ENCODE peak calls at places on chromosomes 4 and X, in four cellular contexts. E, O, J and Q are unnamed samples.

GRCh38 chr4:88705805-88706518 is 8.3 kb upstream of the NAP1L5 start:
- DNase-seq in O (peak; percentile 60), J (no peak), E (peak; percentile 35), Q (peak; percentile 58)

GRCh38 chr4:117588771-117589170 is 445.5 kb upstream of the NDST3 start:
- DNase-seq in O (no peak), E (no peak), J (no peak), Q (no peak)

GRCh38 chrX:19902110-19902509 is 14.7 kb upstream of the SH3KBP1 start:
- DNase-seq in E (no peak), O (peak; percentile 50), J (no peak), Q (peak; percentile 79)

GRCh38 chrX:101407748-101408529 is at the start of the genes GLA and HNRNPH2:
- DNase-seq in E (peak; percentile 98), O (peak; percentile 99), J (peak; percentile 76), Q (peak; percentile 99)

GRCh38 chr4:20368926-20369325 is 117.2 kb downstream of the SLIT2 start:
- DNase-seq in J (no peak), O (peak; percentile 31), E (no peak), Q (peak; percentile 91)

GRCh38 chr4:140637836-140638235 is 69.1 kb upstream of the UCP1 start:
- DNase-seq in J (no peak), O (peak; percentile 39), E (peak; percentile 21), Q (peak; percentile 10)

GRCh38 chrX:397575-397974 is 10.9 kb upstream of the PPP2R3B start:
- DNase-seq in O (peak; percentile 79), J (no peak), E (peak; percentile 73), Q (peak; percentile 73)

GRCh38 chrX:40164751-40165150 is 67.0 kb upstream of the BCOR start:
- DNase-seq in J (no peak), O (no peak), E (no peak), Q (no peak)

GRCh38 chr4:126718161-126718560 is 914.6 kb upstream of the INTU start:
- DNase-seq in O (peak; percentile 11), E (no peak), J (no peak), Q (no peak)

GRCh38 chr4:153781717-153782416 is 7.0 kb downstream of the SFRP2 start:
- DNase-seq in E (no peak), O (peak; percentile 43), J (no peak), Q (peak; percentile 80)

GRCh38 chrX:15956684-15957083 is 102.1 kb upstream of the AP1S2 start:
- DNase-seq in E (no peak), O (peak; percentile 39), J (no peak), Q (no peak)

GRCh38 chr4:41256740-41257256 is at the start of gene UCHL1:
- DNase-seq in J (no peak), E (peak; percentile 62), O (peak; percentile 80), Q (peak; percentile 79)

GRCh38 chr4:40719008-40719623 is 30.6 kb upstream of the NSUN7 start:
- DNase-seq in E (peak; percentile 26), O (peak; percentile 68), J (no peak), Q (peak; percentile 69)

GRCh38 chr4:104490770-104491395 is 3.8 kb downstream of the CXXC4 start:
- DNase-seq in O (peak; percentile 28), E (peak; percentile 39), J (peak; percentile 24), Q (peak; percentile 27)

GRCh38 chr4:170057851-170058250 is 31.7 kb upstream of the MFAP3L start:
- DNase-seq in O (no peak), J (no peak), E (no peak), Q (no peak)

GRCh38 chrX:110251961-110252360 is 65.9 kb downstream of the AMMECR1 start:
- DNase-seq in J (no peak), O (no peak), E (no peak), Q (no peak)

GRCh38 chrX:110248582-110248981 is 69.3 kb downstream of the AMMECR1 start:
- DNase-seq in J (no peak), E (no peak), O (no peak), Q (no peak)

GRCh38 chrX:110244951-110245480 is 72.9 kb downstream of the AMMECR1 start:
- DNase-seq in E (no peak), O (no peak), J (no peak), Q (peak; percentile 32)

GRCh38 chrX:110250847-110251246 is 67.0 kb downstream of the AMMECR1 start:
- DNase-seq in J (no peak), O (no peak), E (no peak), Q (no peak)
- TF ChIP-seq CTCF in J (no peak), O (no peak), E (no peak), Q (no peak)

GRCh38 chrX:10014462-10015373 is 47.6 kb downstream of the CLDN34 start:
- DNase-seq in E (peak; percentile 87), O (peak; percentile 89), J (peak; percentile 68), Q (peak; percentile 91)
- H3K4me3 ChIP-seq in E (peak overlapping the region; percentile 83), O (peak overlapping the region; percentile 56), J (peak overlapping the region; percentile 49), Q (peak overlapping the region; percentile 65)

DNA sequence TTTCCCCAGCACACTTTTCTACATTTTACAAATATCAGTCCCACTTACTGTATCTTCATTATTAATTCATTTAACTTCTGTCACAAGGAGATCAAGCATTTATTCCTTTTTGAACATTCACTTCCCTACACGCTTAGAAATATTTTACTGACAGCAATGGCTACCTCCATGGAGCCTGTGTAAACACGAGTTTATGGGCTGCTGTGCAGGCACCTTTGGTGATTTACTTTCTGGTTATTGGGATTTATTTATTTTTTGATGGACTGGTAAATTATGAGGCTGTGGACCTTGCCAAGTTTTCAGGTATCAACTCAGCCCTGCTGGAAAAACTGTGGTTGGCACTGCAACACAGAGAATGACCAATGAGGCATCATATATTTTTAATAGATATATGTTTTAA is 45.4 kb upstream of the PAQR3 start:
- DNase-seq in O (no peak), J (no peak), E (no peak), Q (no peak)
- TF ChIP-seq CTCF in O (no peak), J (no peak), E (no peak), Q (no peak)

GRCh38 chr4:47031011-47031678 is at the start of gene GABRB1:
- DNase-seq in O (peak; percentile 57), J (no peak), E (peak; percentile 62), Q (peak; percentile 11)

GRCh38 chr4:47032405-47033106 is 1.2 kb downstream of the GABRB1 start:
- DNase-seq in E (peak; percentile 38), O (peak; percentile 54), J (no peak), Q (peak; percentile 4)

DNA sequence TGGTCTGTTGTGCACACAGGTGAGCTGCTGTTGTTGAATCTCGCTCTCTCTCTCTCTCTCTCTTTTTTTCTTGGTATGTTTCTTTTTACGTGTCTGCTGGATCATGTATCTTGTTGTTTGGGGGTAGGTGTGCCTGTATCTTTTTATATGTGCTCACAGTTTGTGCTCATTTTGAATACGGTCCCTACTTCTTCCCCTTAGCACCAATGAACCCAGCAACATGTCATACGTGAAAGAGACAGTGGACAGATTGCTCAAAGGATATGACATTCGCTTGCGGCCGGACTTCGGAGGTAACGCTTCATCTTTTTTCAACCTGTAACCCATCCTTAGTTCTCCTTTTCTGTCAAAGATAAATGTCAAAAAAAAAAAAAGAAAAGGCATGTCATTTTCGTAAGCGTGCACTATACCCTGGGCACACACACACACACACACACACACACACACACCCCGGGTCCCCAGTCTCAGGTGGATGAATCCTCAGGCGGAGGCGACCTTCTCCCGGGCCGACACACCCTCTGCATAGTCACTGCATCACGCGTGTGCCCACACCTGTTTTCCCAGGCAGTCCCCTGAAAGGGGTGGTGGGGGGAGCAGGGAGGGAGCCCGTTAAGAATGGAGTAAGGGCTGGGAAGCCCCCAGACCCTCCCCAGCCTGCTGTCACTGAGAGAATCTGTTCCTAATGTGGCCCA is 492 bp downstream of the GABRB1 start:
- DNase-seq in E (no peak), J (no peak), O (no peak), Q (no peak)
- H3K4me3 ChIP-seq in E (peak overlapping the region; percentile 30), J (peak overlapping the region; percentile 29), O (peak overlapping the region; percentile 42), Q (peak overlapping the region; percentile 11)

GRCh38 chr4:87216469-87216868 is 3.9 kb downstream of the KLHL8 start:
- DNase-seq in J (no peak), E (no peak), O (peak; percentile 28), Q (no peak)

GRCh38 chr4:87224036-87224923 is 3.9 kb upstream of the KLHL8 start:
- DNase-seq in E (no peak), J (no peak), O (no peak), Q (no peak)

GRCh38 chr4:87219648-87220093 is 747 bp downstream of the KLHL8 start:
- DNase-seq in O (peak; percentile 48), J (peak; percentile 33), E (no peak), Q (peak; percentile 35)

GRCh38 chr4:87220094-87220831 is at the start of gene KLHL8:
- DNase-seq in J (peak; percentile 87), O (peak; percentile 83), E (peak; percentile 88), Q (peak; percentile 82)
- TF ChIP-seq CTCF in J (peak; percentile 39), O (peak; percentile 25), E (peak; percentile 0), Q (peak; percentile 34)

GRCh38 chr4:183287309-183287659 is 32.8 kb downstream of the CLDN22 start:
- DNase-seq in O (no peak), E (no peak), J (no peak), Q (no peak)
- H3K4me3 ChIP-seq in O (no peak overlapping the region), E (no peak overlapping the region), J (no peak overlapping the region), Q (no peak overlapping the region)

DNA sequence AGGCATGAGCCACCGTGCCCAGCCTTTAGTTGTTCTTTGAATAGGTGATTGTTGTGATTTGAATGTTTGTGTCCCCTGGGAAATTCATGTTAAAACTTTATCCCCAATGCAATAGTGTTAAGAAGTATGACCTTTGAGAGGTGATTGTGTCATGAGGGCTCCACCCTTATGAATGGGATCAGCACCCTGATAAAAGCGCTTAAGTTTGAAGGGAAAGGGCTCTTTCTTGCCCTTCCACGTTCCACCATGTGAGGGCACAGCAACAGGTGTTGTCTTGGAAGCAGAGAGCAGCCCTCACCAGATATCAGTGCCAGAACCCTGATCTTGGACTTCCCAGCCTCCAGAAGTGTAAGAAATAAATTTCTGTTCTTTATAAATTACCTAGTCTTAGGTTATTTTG is 33.7 kb upstream of the RP2 start:
- DNase-seq in O (peak; percentile 15), E (no peak), J (no peak), Q (no peak)
- TF ChIP-seq CTCF in O (peak; percentile 32), E (no peak), J (no peak), Q (peak; percentile 24)

GRCh38 chr4:185721190-185721948 is 90.6 kb downstream of the SORBS2 start:
- DNase-seq in E (no peak), J (no peak), O (peak; percentile 75), Q (peak; percentile 69)
- H3K4me3 ChIP-seq in E (no peak overlapping the region), J (no peak overlapping the region), O (no peak overlapping the region), Q (no peak overlapping the region)

DNA sequence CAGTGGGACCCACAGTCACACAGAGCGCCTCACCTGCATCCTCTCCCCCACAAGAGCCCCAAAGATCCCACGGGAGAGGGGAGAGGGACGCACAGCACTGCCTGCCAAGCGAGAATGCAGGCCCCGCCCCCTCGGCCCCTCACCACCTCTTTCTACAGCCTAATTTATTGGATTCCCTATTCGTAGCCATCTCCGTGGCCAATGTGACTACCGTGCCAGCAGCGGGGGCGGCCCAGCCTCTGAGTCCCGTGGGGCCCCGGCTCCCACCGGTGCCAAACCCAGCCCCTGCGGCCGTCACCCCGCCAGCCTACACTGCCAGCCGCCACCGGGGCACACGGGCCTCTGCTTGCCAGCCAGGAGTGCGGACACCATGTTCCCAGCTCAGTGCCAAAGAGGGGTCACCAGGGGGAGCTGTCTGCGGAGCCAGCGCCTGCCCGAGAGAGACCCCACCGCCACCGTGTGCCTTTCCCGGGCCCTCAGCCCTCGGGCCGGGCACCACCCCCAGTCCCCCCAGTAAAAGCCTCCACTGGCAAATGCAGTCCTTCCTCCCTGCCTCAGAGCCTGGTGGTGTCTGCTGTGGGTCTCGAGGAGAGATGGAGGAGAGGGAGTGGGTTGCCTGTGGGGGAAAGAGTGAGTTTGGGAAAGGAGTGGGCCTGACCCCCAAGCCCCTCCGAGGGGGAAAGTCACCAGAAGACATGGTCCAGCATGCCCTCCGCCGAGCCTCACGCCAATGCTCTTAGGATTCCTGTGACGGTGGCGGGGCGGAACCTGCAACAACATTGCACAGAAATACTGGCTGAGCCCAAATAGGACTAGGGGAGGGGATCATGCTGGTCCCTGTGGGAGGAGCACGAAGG is 19.6 kb upstream of the PLXNB3 start:
- DNase-seq in J (no peak), O (no peak), E (peak; percentile 10), Q (no peak)
- TF ChIP-seq CTCF in J (no peak), O (peak; percentile 33), E (no peak), Q (no peak)